ENCODE peak calls at places on chromosomes 5 and 9, in four cellular contexts. H, D, W and X are unnamed samples.
A peak's percentile ranks its signal among the peaks of the same experiment; 100 is the strongest.

GRCh38 chr9:36492849-36493248 is 79.8 kb upstream of the MELK start:
- DNase-seq in H (no peak), D (peak; percentile 48), W (no peak), X (no peak)

GRCh38 chr5:138936225-138936967 is 61.3 kb upstream of the LRRTM2 start:
- DNase-seq in H (peak; percentile 39), D (no peak), W (peak; percentile 74), X (no peak)

GRCh38 chr9:133488686-133489252 is 9.9 kb upstream of the SLC2A6 start:
- DNase-seq in H (no peak), D (no peak), W (no peak), X (no peak)

GRCh38 chr9:114477642-114478041 is 27.6 kb downstream of the WHRN start:
- DNase-seq in H (no peak), D (no peak), W (no peak), X (no peak)

GRCh38 chr9:133532937-133533668 is 1.4 kb upstream of the ADAMTSL2 start:
- DNase-seq in H (peak; percentile 87), D (peak; percentile 69), W (peak; percentile 85), X (peak; percentile 66)

GRCh38 chr9:121926417-121926816 is 166.7 kb downstream of the TTLL11 start:
- DNase-seq in H (no peak), D (no peak), W (no peak), X (no peak)

GRCh38 chr5:148739524-148739923 is 85.2 kb upstream of the HTR4 start:
- DNase-seq in H (no peak), D (peak; percentile 26), W (no peak), X (no peak)

GRCh38 chr5:179599566-179599965 is 23.9 kb downstream of the HNRNPH1 start:
- DNase-seq in H (no peak), D (no peak), W (no peak), X (no peak)

GRCh38 chr5:137696481-137696880 is 39.4 kb downstream of the KLHL3 start:
- DNase-seq in H (no peak), D (no peak), W (no peak), X (no peak)

GRCh38 chr5:66891184-66891925 is 295.2 kb downstream of the MAST4 start:
- DNase-seq in H (peak; percentile 49), D (peak; percentile 46), W (no peak), X (no peak)

GRCh38 chr9:38227656-38228055 is 158.6 kb upstream of the SHB start:
- DNase-seq in H (no peak), D (peak; percentile 15), W (no peak), X (no peak)

GRCh38 chr5:87308024-87308423 is 40.3 kb downstream of the RASA1 start:
- DNase-seq in H (peak; percentile 42), D (no peak), W (no peak), X (no peak)

GRCh38 chr9:21317956-21318923 is 13.1 kb upstream of the IFNA5 start:
- DNase-seq in H (peak; percentile 41), D (peak; percentile 68), W (no peak), X (no peak)

GRCh38 chr9:35158501-35159280 is 3.1 kb upstream of the UNC13B start:
- DNase-seq in H (no peak), D (no peak), W (no peak), X (no peak)

GRCh38 chr5:9691261-9691660 is 61.1 kb upstream of the TAS2R1 start:
- DNase-seq in H (no peak), D (no peak), W (no peak), X (no peak)

GRCh38 chr5:180873628-180874520 is 12.8 kb upstream of the ZFP62 start:
- DNase-seq in H (peak; percentile 21), D (peak; percentile 20), W (no peak), X (peak; percentile 52)

GRCh38 chr9:96487949-96488348 is 38.0 kb downstream of the HABP4 start:
- DNase-seq in H (no peak), D (peak; percentile 78), W (no peak), X (no peak)